ENCODE peak calls at places on chromosome 14, in five cellular contexts. B is K562, F is WTC11, R is A549, H is GM12878. L is an unnamed sample.

GRCh38 chr14:66624319-66624937 is 116.5 kb downstream of the GPHN start:
- DNase-seq in F (peak), R (peak), H (peak), B (peak), L (peak)

GRCh38 chr14:22984959-22985658 is 2.8 kb upstream of the AJUBA start:
- DNase-seq in H (no peak), F (no peak), R (no peak), B (no peak), L (no peak)

GRCh38 chr14:89625208-89625987 is 208.4 kb upstream of the FOXN3 start:
- DNase-seq in F (no peak), B (no peak), H (no peak), R (no peak), L (no peak)

GRCh38 chr14:22390195-22390594 is 198.8 kb downstream of the DAD1 start:
- DNase-seq in H (no peak), B (no peak), R (no peak), F (no peak), L (no peak)

GRCh38 chr14:54362089-54362504 is 34.7 kb upstream of the CDKN3 start:
- DNase-seq in R (no peak), H (no peak), F (peak), B (no peak), L (no peak)

GRCh38 chr14:42214981-42215491 is 608.4 kb downstream of the LRFN5 start:
- DNase-seq in H (no peak), F (no peak), B (no peak), R (peak), L (no peak)

GRCh38 chr14:96297000-96297399 is 41.0 kb downstream of the BDKRB1 start:
- DNase-seq in F (no peak), H (no peak), R (peak), B (no peak), L (peak)

GRCh38 chr14:75303415-75303814 is 24.8 kb downstream of the FOS start:
- DNase-seq in R (peak), F (peak), H (no peak), B (peak), L (peak)

GRCh38 chr14:38824691-38825090 is 278.3 kb downstream of the SEC23A start:
- DNase-seq in H (no peak), F (no peak), R (no peak), B (no peak), L (no peak)

GRCh38 chr14:38828183-38828877 is 274.7 kb downstream of the SEC23A start:
- DNase-seq in H (no peak), R (no peak), F (no peak), B (no peak), L (no peak)
- TF ChIP-seq ESRRA in H (no peak), R (no peak), F (no peak), B (no peak), L (no peak)

GRCh38 chr14:33693237-33693636 is 257.6 kb downstream of the EGLN3 start:
- DNase-seq in F (no peak), B (no peak), H (no peak), R (no peak), L (no peak)
- TF ChIP-seq ESRRA in F (no peak), B (no peak), H (no peak), R (no peak), L (no peak)

DNA sequence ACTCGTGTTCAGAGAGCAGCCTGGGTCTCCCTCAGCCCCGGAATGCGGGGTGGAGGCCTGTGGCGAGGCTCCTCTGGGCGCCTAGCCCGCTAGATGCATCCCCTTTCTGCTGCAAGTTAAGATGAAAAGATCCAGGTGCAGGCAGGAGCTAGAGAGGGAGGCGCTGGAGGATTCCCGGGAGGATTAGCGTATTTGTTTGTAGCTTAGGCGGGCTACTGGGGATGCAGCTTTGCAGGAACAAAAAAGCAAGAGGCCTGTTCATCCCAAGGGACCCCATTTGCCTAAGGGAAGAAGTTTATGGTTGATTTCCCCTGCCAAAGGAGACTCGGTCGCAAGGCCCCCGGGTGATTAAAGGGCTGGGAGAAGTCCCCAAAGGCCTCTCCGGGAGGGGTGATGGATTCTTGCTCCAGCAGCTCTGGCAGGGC is 818 bp downstream of the CCDC177 start:
- DNase-seq in R (no peak), F (peak), B (no peak), H (no peak), L (no peak)
- TF ChIP-seq ESRRA in R (no peak), F (no peak), B (no peak), H (no peak), L (no peak)

DNA sequence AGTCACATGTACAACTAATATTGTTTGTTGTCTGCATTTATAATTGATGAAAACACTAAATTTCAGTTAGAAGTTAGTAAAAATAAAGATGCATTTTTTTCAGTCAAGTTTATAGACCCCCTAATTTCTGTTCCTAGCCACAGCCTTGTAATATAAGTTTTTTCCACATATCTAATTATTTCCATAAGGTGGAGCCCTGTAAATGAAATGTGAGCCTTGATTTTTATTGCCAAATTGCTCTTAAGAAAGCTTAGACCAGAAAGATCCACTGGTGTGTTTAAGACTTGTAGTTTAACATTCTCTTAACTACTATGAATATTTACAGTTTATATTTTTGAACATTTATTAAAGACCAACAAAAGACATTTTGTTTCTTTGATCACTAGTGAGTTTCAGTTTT is 322.1 kb upstream of the RGS6 start:
- DNase-seq in H (no peak), B (no peak), F (no peak), R (no peak), L (no peak)
- TF ChIP-seq ESRRA in H (no peak), B (no peak), F (no peak), R (no peak), L (no peak)

GRCh38 chr14:65373011-65373670 is 39.4 kb upstream of the FUT8 start:
- DNase-seq in F (peak), H (no peak), B (no peak), R (no peak), L (no peak)
- TF ChIP-seq ESRRA in F (no peak), H (no peak), B (no peak), R (no peak), L (no peak)

DNA sequence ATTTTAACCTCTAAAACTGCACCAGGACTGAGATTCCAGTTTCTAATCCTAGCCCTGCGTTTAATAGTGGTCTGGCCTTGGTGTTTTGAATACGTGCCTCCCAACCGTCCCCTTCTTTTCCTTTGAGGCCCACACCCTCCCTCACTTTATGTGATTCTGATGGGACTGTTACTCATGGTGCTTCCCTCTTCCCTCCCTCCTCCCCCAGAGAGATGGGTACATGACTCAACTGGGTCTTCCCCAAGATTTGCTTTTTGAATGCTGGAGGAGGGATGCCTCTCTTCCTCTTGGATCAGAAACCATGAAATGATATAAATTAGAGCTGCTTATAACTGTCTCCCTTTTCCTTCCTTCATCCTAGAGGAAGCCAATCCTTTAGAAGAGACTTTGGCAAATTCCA is 8.2 kb upstream of the PPP2R5E start:
- DNase-seq in H (no peak), F (no peak), R (no peak), B (no peak), L (no peak)
- TF ChIP-seq ESRRA in H (no peak), F (no peak), R (no peak), B (no peak), L (no peak)

GRCh38 chr14:100673085-100673806 is 53.4 kb upstream of the DLK1 start:
- DNase-seq in H (no peak), B (peak), F (peak), R (no peak), L (peak)
- TF ChIP-seq ESRRA in H (no peak), B (no peak), F (no peak), R (no peak), L (no peak)

GRCh38 chr14:73324536-73324932 is 87.2 kb downstream of the PAPLN start:
- DNase-seq in B (no peak), R (no peak), H (no peak), F (no peak), L (peak)
- TF ChIP-seq ESRRA in B (no peak), R (no peak), H (no peak), F (no peak), L (no peak)